ENCODE peak calls at places on chromosomes 6 and 20, in eight cellular contexts. N is hepatic stellate cell, Y is nephron progenitor cell, M is kidney glomerular epithelial cell, F is non-pigmented ciliary epithelial cell, W is T-helper 17 cell, R is right cardiac atrium, S is NCI-H1436. Q is an unnamed sample.

GRCh38 chr6:26017567-26017966 is 55.0 kb downstream of the TRIM38 start:
- DNase-seq in N (peak), Y (peak), M (peak), F (no peak), W (peak), R (peak), S (no peak), Q (peak)

GRCh38 chr6:158718431-158719126 is 68.7 kb downstream of the SYTL3 start:
- DNase-seq in N (no peak), Y (peak), M (no peak), F (no peak), W (no peak), R (peak), S (no peak), Q (no peak)

GRCh38 chr20:3749689-3750639 is 17.5 kb downstream of the HSPA12B start:
- DNase-seq in N (peak), Y (peak), M (peak), F (no peak), W (peak), R (peak), S (peak), Q (no peak)

GRCh38 chr20:49187330-49188100 is 619 bp downstream of the STAU1 start:
- DNase-seq in N (peak), Y (no peak), M (no peak), F (no peak), W (peak), R (peak), S (no peak), Q (no peak)

GRCh38 chr20:8805737-8806442 is 263.0 kb upstream of the PLCB4 start:
- DNase-seq in N (no peak), Y (no peak), M (no peak), F (no peak), W (no peak), R (no peak), S (no peak), Q (no peak)

GRCh38 chr6:106359989-106360409 is 518 bp upstream of the CRYBG1 start:
- DNase-seq in N (no peak), Y (no peak), M (no peak), F (no peak), W (no peak), R (no peak), S (no peak), Q (no peak)

GRCh38 chr20:48246391-48246790 is 461.1 kb upstream of the SULF2 start:
- DNase-seq in N (no peak), Y (no peak), M (no peak), F (no peak), W (no peak), R (no peak), S (no peak), Q (no peak)

GRCh38 chr6:73665686-73666319 is 12.0 kb upstream of the SLC17A5 start:
- DNase-seq in N (no peak), Y (no peak), M (no peak), F (no peak), W (no peak), R (no peak), S (no peak), Q (no peak)

GRCh38 chr20:46220808-46221207 is 87.5 kb downstream of the CDH22 start:
- DNase-seq in N (no peak), Y (peak), M (no peak), F (no peak), W (no peak), R (peak), S (peak), Q (no peak)

GRCh38 chr6:37454420-37455125 is 21.6 kb downstream of the CMTR1 start:
- DNase-seq in N (no peak), Y (no peak), M (no peak), F (no peak), W (no peak), R (no peak), S (no peak), Q (no peak)

GRCh38 chr6:90079555-90080490 is 185.6 kb downstream of the GJA10 start:
- DNase-seq in N (no peak), Y (no peak), M (no peak), F (no peak), W (no peak), R (no peak), S (no peak), Q (no peak)

GRCh38 chr6:106973841-106974336 is 640 bp downstream of the CD24 start:
- DNase-seq in N (no peak), Y (peak), M (peak), F (no peak), W (no peak), R (no peak), S (peak), Q (no peak)

GRCh38 chr6:163814494-163815364 is 400.2 kb downstream of the QKI start:
- DNase-seq in N (peak), Y (no peak), M (peak), F (peak), W (no peak), R (peak), S (no peak), Q (no peak)